ENCODE peak calls at places on chromosomes 3 and 15, in six cellular contexts. One of them, this sample, is unnamed.

GRCh38 chr3:180802837-180803236 is 109.6 kb upstream of the FXR1 start:
- DNase-seq in MM.1S: peak
- DNase-seq in progenitor cell of endocrine pancreas: no peak
- DNase-seq in pancreas: no peak
- DNase-seq in lower lobe of right lung: no peak
- DNase-seq in neural crest cell: no peak
- DNase-seq in this sample: no peak

GRCh38 chr3:107969994-107970896 is 120.6 kb downstream of the CD47 start:
- DNase-seq in MM.1S: peak
- DNase-seq in progenitor cell of endocrine pancreas: no peak
- DNase-seq in pancreas: peak
- DNase-seq in lower lobe of right lung: no peak
- DNase-seq in neural crest cell: no peak
- DNase-seq in this sample: no peak

GRCh38 chr15:98850991-98851776 is 156.4 kb downstream of the PGPEP1L start:
- DNase-seq in MM.1S: peak
- DNase-seq in progenitor cell of endocrine pancreas: peak
- DNase-seq in pancreas: peak
- DNase-seq in lower lobe of right lung: peak
- DNase-seq in neural crest cell: peak
- DNase-seq in this sample: peak

GRCh38 chr15:29130461-29130860 is 139.2 kb downstream of the NSMCE3 start:
- DNase-seq in MM.1S: no peak
- DNase-seq in progenitor cell of endocrine pancreas: no peak
- DNase-seq in pancreas: no peak
- DNase-seq in lower lobe of right lung: no peak
- DNase-seq in neural crest cell: no peak
- DNase-seq in this sample: no peak

GRCh38 chr3:18351069-18351628 is 74.0 kb downstream of the SATB1 start:
- DNase-seq in MM.1S: no peak
- DNase-seq in progenitor cell of endocrine pancreas: no peak
- DNase-seq in pancreas: no peak
- DNase-seq in lower lobe of right lung: no peak
- DNase-seq in neural crest cell: no peak
- DNase-seq in this sample: no peak

GRCh38 chr3:62318752-62319569 is 54.4 kb downstream of the FEZF2 start:
- DNase-seq in MM.1S: peak
- DNase-seq in progenitor cell of endocrine pancreas: peak
- DNase-seq in pancreas: peak
- DNase-seq in lower lobe of right lung: peak
- DNase-seq in neural crest cell: peak
- DNase-seq in this sample: peak

GRCh38 chr3:54240-54639 is 142.3 kb upstream of the CHL1 start:
- DNase-seq in MM.1S: no peak
- DNase-seq in progenitor cell of endocrine pancreas: no peak
- DNase-seq in pancreas: no peak
- DNase-seq in lower lobe of right lung: no peak
- DNase-seq in neural crest cell: no peak
- DNase-seq in this sample: no peak

GRCh38 chr3:66466606-66467270 is 34.1 kb downstream of the LRIG1 start:
- DNase-seq in MM.1S: no peak
- DNase-seq in progenitor cell of endocrine pancreas: no peak
- DNase-seq in pancreas: no peak
- DNase-seq in lower lobe of right lung: no peak
- DNase-seq in neural crest cell: no peak
- DNase-seq in this sample: no peak

GRCh38 chr15:90221251-90221900 is 12.4 kb downstream of the CIB1 start:
- DNase-seq in MM.1S: peak
- DNase-seq in progenitor cell of endocrine pancreas: peak
- DNase-seq in pancreas: peak
- DNase-seq in lower lobe of right lung: peak
- DNase-seq in neural crest cell: peak
- DNase-seq in this sample: peak

GRCh38 chr15:99324082-99324620 is 72.9 kb downstream of the LRRC28 start:
- DNase-seq in MM.1S: peak
- DNase-seq in progenitor cell of endocrine pancreas: no peak
- DNase-seq in pancreas: no peak
- DNase-seq in lower lobe of right lung: no peak
- DNase-seq in neural crest cell: no peak
- DNase-seq in this sample: no peak

GRCh38 chr3:51382947-51383578 is 2.0 kb upstream of the MANF start:
- DNase-seq in MM.1S: no peak
- DNase-seq in progenitor cell of endocrine pancreas: no peak
- DNase-seq in pancreas: peak
- DNase-seq in lower lobe of right lung: no peak
- DNase-seq in neural crest cell: no peak
- DNase-seq in this sample: no peak

GRCh38 chr15:65212097-65212496 is 824 bp upstream of the CILP start:
- DNase-seq in MM.1S: no peak
- DNase-seq in progenitor cell of endocrine pancreas: no peak
- DNase-seq in pancreas: no peak
- DNase-seq in lower lobe of right lung: no peak
- DNase-seq in neural crest cell: no peak
- DNase-seq in this sample: peak

GRCh38 chr15:73617310-73617709 is 15.9 kb downstream of the NPTN start:
- DNase-seq in MM.1S: no peak
- DNase-seq in progenitor cell of endocrine pancreas: no peak
- DNase-seq in pancreas: no peak
- DNase-seq in lower lobe of right lung: no peak
- DNase-seq in neural crest cell: no peak
- DNase-seq in this sample: no peak

GRCh38 chr3:127953092-127953491 is 38.1 kb downstream of the KBTBD12 start:
- DNase-seq in MM.1S: no peak
- DNase-seq in progenitor cell of endocrine pancreas: no peak
- DNase-seq in pancreas: no peak
- DNase-seq in lower lobe of right lung: no peak
- DNase-seq in neural crest cell: no peak
- DNase-seq in this sample: no peak

GRCh38 chr3:68288050-68288449 is 633.6 kb upstream of the SUCLG2 start:
- DNase-seq in MM.1S: no peak
- DNase-seq in progenitor cell of endocrine pancreas: no peak
- DNase-seq in pancreas: no peak
- DNase-seq in lower lobe of right lung: no peak
- DNase-seq in neural crest cell: no peak
- DNase-seq in this sample: no peak

GRCh38 chr15:56038015-56038414 is 44.6 kb upstream of the NEDD4 start:
- DNase-seq in MM.1S: no peak
- DNase-seq in progenitor cell of endocrine pancreas: no peak
- DNase-seq in pancreas: no peak
- DNase-seq in lower lobe of right lung: no peak
- DNase-seq in neural crest cell: no peak
- DNase-seq in this sample: no peak

GRCh38 chr3:14123308-14124222 is 1.1 kb downstream of the CHCHD4 start:
- DNase-seq in MM.1S: peak
- DNase-seq in progenitor cell of endocrine pancreas: no peak
- DNase-seq in pancreas: no peak
- DNase-seq in lower lobe of right lung: no peak
- DNase-seq in neural crest cell: no peak
- DNase-seq in this sample: peak

GRCh38 chr3:48057521-48057920 is 41.3 kb upstream of the MAP4 start:
- DNase-seq in MM.1S: no peak
- DNase-seq in progenitor cell of endocrine pancreas: no peak
- DNase-seq in pancreas: no peak
- DNase-seq in lower lobe of right lung: no peak
- DNase-seq in neural crest cell: no peak
- DNase-seq in this sample: no peak

GRCh38 chr3:98188553-98188952 is 22.1 kb downstream of the OR5H15 start:
- DNase-seq in MM.1S: peak
- DNase-seq in progenitor cell of endocrine pancreas: no peak
- DNase-seq in pancreas: no peak
- DNase-seq in lower lobe of right lung: no peak
- DNase-seq in neural crest cell: no peak
- DNase-seq in this sample: peak

GRCh38 chr3:5616873-5617272 is 429.4 kb downstream of the EDEM1 start:
- DNase-seq in MM.1S: no peak
- DNase-seq in progenitor cell of endocrine pancreas: no peak
- DNase-seq in pancreas: no peak
- DNase-seq in lower lobe of right lung: no peak
- DNase-seq in neural crest cell: no peak
- DNase-seq in this sample: no peak

GRCh38 chr15:65927545-65927944 is 58.3 kb downstream of the RAB11A start:
- DNase-seq in MM.1S: no peak
- DNase-seq in progenitor cell of endocrine pancreas: no peak
- DNase-seq in pancreas: no peak
- DNase-seq in lower lobe of right lung: no peak
- DNase-seq in neural crest cell: no peak
- DNase-seq in this sample: no peak

GRCh38 chr3:76132154-76132470 is 346.8 kb upstream of the ZNF717 start:
- DNase-seq in MM.1S: no peak
- DNase-seq in progenitor cell of endocrine pancreas: no peak
- DNase-seq in pancreas: no peak
- DNase-seq in lower lobe of right lung: no peak
- DNase-seq in neural crest cell: no peak
- DNase-seq in this sample: no peak

GRCh38 chr3:30768703-30769550 is 125.5 kb downstream of the GADL1 start:
- DNase-seq in MM.1S: peak
- DNase-seq in progenitor cell of endocrine pancreas: peak
- DNase-seq in pancreas: peak
- DNase-seq in lower lobe of right lung: peak
- DNase-seq in neural crest cell: peak
- DNase-seq in this sample: peak

GRCh38 chr3:69144631-69145244 is 22.3 kb upstream of the LMOD3 start:
- DNase-seq in MM.1S: no peak
- DNase-seq in progenitor cell of endocrine pancreas: no peak
- DNase-seq in pancreas: no peak
- DNase-seq in lower lobe of right lung: no peak
- DNase-seq in neural crest cell: no peak
- DNase-seq in this sample: no peak

GRCh38 chr3:101466465-101467309 is 46.3 kb downstream of the SENP7 start:
- DNase-seq in MM.1S: no peak
- DNase-seq in progenitor cell of endocrine pancreas: peak
- DNase-seq in pancreas: no peak
- DNase-seq in lower lobe of right lung: peak
- DNase-seq in neural crest cell: peak
- DNase-seq in this sample: no peak

GRCh38 chr3:159418571-159419526 is 569.8 kb upstream of the IL12A start:
- DNase-seq in MM.1S: no peak
- DNase-seq in progenitor cell of endocrine pancreas: no peak
- DNase-seq in pancreas: no peak
- DNase-seq in lower lobe of right lung: no peak
- DNase-seq in neural crest cell: no peak
- DNase-seq in this sample: no peak

GRCh38 chr3:185988816-185989175 is 51.0 kb upstream of the TRA2B start:
- DNase-seq in MM.1S: no peak
- DNase-seq in progenitor cell of endocrine pancreas: no peak
- DNase-seq in pancreas: no peak
- DNase-seq in lower lobe of right lung: no peak
- DNase-seq in neural crest cell: no peak
- DNase-seq in this sample: no peak

GRCh38 chr15:61467823-61468222 is 238.7 kb upstream of the RORA start:
- DNase-seq in MM.1S: no peak
- DNase-seq in progenitor cell of endocrine pancreas: no peak
- DNase-seq in pancreas: no peak
- DNase-seq in lower lobe of right lung: no peak
- DNase-seq in neural crest cell: no peak
- DNase-seq in this sample: no peak

GRCh38 chr15:89143503-89144162 is 55.4 kb downstream of the ABHD2 start:
- DNase-seq in MM.1S: no peak
- DNase-seq in progenitor cell of endocrine pancreas: no peak
- DNase-seq in pancreas: no peak
- DNase-seq in lower lobe of right lung: no peak
- DNase-seq in neural crest cell: no peak
- DNase-seq in this sample: no peak

GRCh38 chr3:3023106-3023505 is 87.1 kb downstream of the IL5RA start:
- DNase-seq in MM.1S: no peak
- DNase-seq in progenitor cell of endocrine pancreas: no peak
- DNase-seq in pancreas: no peak
- DNase-seq in lower lobe of right lung: no peak
- DNase-seq in neural crest cell: no peak
- DNase-seq in this sample: no peak

GRCh38 chr3:53083496-53083895 is 37.6 kb upstream of the SFMBT1 start:
- DNase-seq in MM.1S: no peak
- DNase-seq in progenitor cell of endocrine pancreas: no peak
- DNase-seq in pancreas: peak
- DNase-seq in lower lobe of right lung: no peak
- DNase-seq in neural crest cell: no peak
- DNase-seq in this sample: no peak
- TF ChIP-seq CTCF in MM.1S: no peak
- TF ChIP-seq CTCF in progenitor cell of endocrine pancreas: no peak
- TF ChIP-seq CTCF in pancreas: no peak
- TF ChIP-seq CTCF in lower lobe of right lung: no peak
- TF ChIP-seq CTCF in neural crest cell: no peak
- TF ChIP-seq CTCF in this sample: no peak

GRCh38 chr15:25863067-25863967 is at the start of gene ATP10A:
- DNase-seq in MM.1S: no peak
- DNase-seq in progenitor cell of endocrine pancreas: peak
- DNase-seq in pancreas: no peak
- DNase-seq in lower lobe of right lung: peak
- DNase-seq in neural crest cell: peak
- DNase-seq in this sample: no peak
- TF ChIP-seq CTCF in MM.1S: no peak
- TF ChIP-seq CTCF in progenitor cell of endocrine pancreas: no peak
- TF ChIP-seq CTCF in pancreas: no peak
- TF ChIP-seq CTCF in lower lobe of right lung: no peak
- TF ChIP-seq CTCF in neural crest cell: no peak
- TF ChIP-seq CTCF in this sample: no peak

DNA sequence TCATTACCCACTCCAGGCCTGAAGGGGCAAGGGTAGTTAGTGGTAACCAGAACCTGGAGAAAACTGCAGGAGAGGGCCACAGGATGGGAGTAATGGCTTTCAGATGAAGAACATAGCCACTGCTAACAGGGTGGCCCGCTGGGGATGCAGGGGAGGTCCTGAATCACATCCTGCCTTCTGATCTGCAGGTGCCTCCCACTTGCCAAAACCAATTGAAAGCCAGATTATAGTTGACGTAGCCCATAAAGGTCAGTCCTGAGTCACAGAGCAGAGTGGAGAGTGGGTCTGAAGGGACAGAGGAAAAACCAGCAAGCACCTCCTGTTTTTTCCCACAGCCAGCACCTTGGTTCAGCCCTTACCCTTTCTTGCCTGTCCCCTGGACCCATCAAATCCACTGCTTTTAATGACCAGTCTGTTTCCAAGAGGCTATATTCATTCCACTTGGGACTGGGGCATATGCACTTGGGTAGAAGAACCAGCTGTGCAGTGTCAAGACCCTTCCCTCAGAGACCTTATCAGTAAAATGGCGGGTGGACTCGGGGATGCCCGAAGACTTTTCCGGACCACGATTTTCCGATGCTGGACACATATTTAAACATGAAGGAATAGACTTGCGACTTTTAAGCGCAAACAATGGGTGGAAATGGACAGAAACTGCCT is 605 bp upstream of the SLC35G2 start:
- DNase-seq in MM.1S: no peak
- DNase-seq in progenitor cell of endocrine pancreas: no peak
- DNase-seq in pancreas: peak
- DNase-seq in lower lobe of right lung: no peak
- DNase-seq in neural crest cell: no peak
- DNase-seq in this sample: peak
- TF ChIP-seq CTCF in MM.1S: no peak
- TF ChIP-seq CTCF in progenitor cell of endocrine pancreas: no peak
- TF ChIP-seq CTCF in pancreas: no peak
- TF ChIP-seq CTCF in lower lobe of right lung: no peak
- TF ChIP-seq CTCF in neural crest cell: no peak
- TF ChIP-seq CTCF in this sample: no peak

GRCh38 chr3:81237193-81237592 is 524.3 kb downstream of the GBE1 start:
- DNase-seq in MM.1S: no peak
- DNase-seq in progenitor cell of endocrine pancreas: no peak
- DNase-seq in pancreas: no peak
- DNase-seq in lower lobe of right lung: no peak
- DNase-seq in neural crest cell: no peak
- DNase-seq in this sample: no peak
- TF ChIP-seq CTCF in MM.1S: peak
- TF ChIP-seq CTCF in progenitor cell of endocrine pancreas: no peak
- TF ChIP-seq CTCF in pancreas: no peak
- TF ChIP-seq CTCF in lower lobe of right lung: no peak
- TF ChIP-seq CTCF in neural crest cell: no peak
- TF ChIP-seq CTCF in this sample: no peak